ENCODE peak calls at places on chromosomes 6 and 20, in five cellular contexts. L, F, U, E and X are unnamed samples.

GRCh38 chr6:170266061-170266825 is 24.6 kb downstream of the DLL1 start:
- DNase-seq in U (no peak), L (no peak), F (no peak), E (no peak), X (peak; percentile 9)

GRCh38 chr6:75855047-75855446 is 106.0 kb downstream of the MYO6 start:
- DNase-seq in L (no peak), U (peak; percentile 1), F (peak; percentile 8), E (no peak), X (peak; percentile 33)

GRCh38 chr6:158808918-158809678 is 10.1 kb downstream of the EZR start:
- DNase-seq in U (no peak), F (no peak), E (no peak), L (peak; percentile 58), X (no peak)

GRCh38 chr6:149965191-149966020 is 1.7 kb downstream of the ULBP1 start:
- DNase-seq in L (peak; percentile 33), F (no peak), U (no peak), E (peak; percentile 13), X (no peak)

GRCh38 chr6:36829919-36830544 is 9.2 kb downstream of the CPNE5 start:
- DNase-seq in L (no peak), E (no peak), F (peak; percentile 89), U (no peak), X (no peak)

GRCh38 chr6:78619016-78619415 is 248.3 kb upstream of the IRAK1BP1 start:
- DNase-seq in E (no peak), L (no peak), U (no peak), F (no peak), X (no peak)

GRCh38 chr6:156350337-156350736 is 426.8 kb upstream of the ARID1B start:
- DNase-seq in E (no peak), L (no peak), F (no peak), U (no peak), X (no peak)

GRCh38 chr6:28643017-28643740 is 117.5 kb downstream of the GPX5 start:
- DNase-seq in U (no peak), L (no peak), E (no peak), F (peak; percentile 42), X (peak; percentile 58)

GRCh38 chr6:53635322-53635721 is 30.2 kb downstream of the KLHL31 start:
- DNase-seq in U (no peak), L (no peak), F (no peak), E (no peak), X (no peak)

GRCh38 chr20:9555781-9556180 is 41.4 kb downstream of the LAMP5 start:
- DNase-seq in U (no peak), L (no peak), E (no peak), F (no peak), X (no peak)

GRCh38 chr6:107386340-107386739 is 73.0 kb downstream of the PDSS2 start:
- DNase-seq in E (no peak), U (no peak), F (no peak), L (no peak), X (no peak)

GRCh38 chr20:50292324-50293243 is 102.0 kb downstream of the CEBPB start:
- DNase-seq in E (no peak), L (no peak), U (no peak), F (no peak), X (no peak)

GRCh38 chr20:38870733-38871559 is 55.3 kb upstream of the FAM83D start:
- DNase-seq in U (no peak), L (no peak), F (no peak), E (no peak), X (no peak)

GRCh38 chr20:5845686-5846651 is 95.8 kb downstream of the SHLD1 start:
- DNase-seq in F (peak; percentile 30), E (no peak), U (peak; percentile 66), L (peak; percentile 81), X (no peak)

GRCh38 chr6:131636880-131637792 is at the start of gene ENPP3:
- DNase-seq in U (no peak), F (no peak), L (no peak), E (no peak), X (no peak)